ENCODE peak calls at places on chromosome 4, in six cellular contexts. F, J, L, U, P and R are unnamed samples.

GRCh38 chr4:176988226-176988625 is 195.5 kb upstream of the VEGFC start:
- DNase-seq in F (peak), J (peak), L (no peak), U (peak), P (no peak), R (no peak)

GRCh38 chr4:183758006-183758734 is 99.1 kb downstream of the TRAPPC11 start:
- DNase-seq in F (peak), J (no peak), L (no peak), U (no peak), P (no peak), R (no peak)

GRCh38 chr4:108483077-108483476 is 137.3 kb upstream of the RPL34 start:
- DNase-seq in F (no peak), J (no peak), L (no peak), U (peak), P (no peak), R (no peak)

GRCh38 chr4:44256414-44256813 is 192.2 kb downstream of the KCTD8 start:
- DNase-seq in F (peak), J (no peak), L (no peak), U (peak), P (no peak), R (no peak)

GRCh38 chr4:159520074-159520473 is 417.2 kb downstream of the RAPGEF2 start:
- DNase-seq in F (no peak), J (no peak), L (no peak), U (no peak), P (no peak), R (no peak)

GRCh38 chr4:35695401-35695800 is 548.9 kb downstream of the ARAP2 start:
- DNase-seq in F (no peak), J (no peak), L (no peak), U (no peak), P (no peak), R (no peak)

GRCh38 chr4:55075376-55075775 is 50.0 kb downstream of the KDR start:
- DNase-seq in F (no peak), J (no peak), L (no peak), U (no peak), P (no peak), R (no peak)

GRCh38 chr4:132065940-132066495 is 1083.1 kb upstream of the PCDH10 start:
- DNase-seq in F (peak), J (peak), L (no peak), U (no peak), P (no peak), R (no peak)

GRCh38 chr4:87073570-87074470 is 139.0 kb downstream of the AFF1 start:
- DNase-seq in F (no peak), J (peak), L (no peak), U (peak), P (no peak), R (no peak)

GRCh38 chr4:24470681-24471622 is 113.4 kb downstream of the DHX15 start:
- DNase-seq in F (peak), J (peak), L (no peak), U (peak), P (no peak), R (peak)

GRCh38 chr4:20151436-20151835 is 100.3 kb upstream of the SLIT2 start:
- DNase-seq in F (no peak), J (peak), L (no peak), U (no peak), P (no peak), R (no peak)

GRCh38 chr4:186940476-186940875 is 216.8 kb upstream of the FAT1 start:
- DNase-seq in F (no peak), J (no peak), L (no peak), U (no peak), P (no peak), R (no peak)

GRCh38 chr4:142411993-142412392 is 434.1 kb downstream of the INPP4B start:
- DNase-seq in F (no peak), J (no peak), L (no peak), U (no peak), P (no peak), R (no peak)

GRCh38 chr4:113232194-113232593 is 182.7 kb downstream of the ANK2 start:
- DNase-seq in F (peak), J (peak), L (no peak), U (no peak), P (no peak), R (no peak)

GRCh38 chr4:109465065-109465464 is 31.4 kb downstream of the SEC24B start:
- DNase-seq in F (peak), J (no peak), L (no peak), U (no peak), P (no peak), R (no peak)

GRCh38 chr4:8577972-8578371 is 2.2 kb upstream of the GPR78 start:
- DNase-seq in F (no peak), J (no peak), L (no peak), U (no peak), P (no peak), R (no peak)

GRCh38 chr4:85734446-85734845 is 259.5 kb downstream of the ARHGAP24 start:
- DNase-seq in F (no peak), J (no peak), L (no peak), U (no peak), P (no peak), R (no peak)

GRCh38 chr4:147772459-147772969 is 40.6 kb downstream of the ARHGAP10 start:
- DNase-seq in F (peak), J (peak), L (no peak), U (peak), P (no peak), R (no peak)

GRCh38 chr4:164783966-164784365 is 30.0 kb downstream of the SMIM31 start:
- DNase-seq in F (no peak), J (no peak), L (no peak), U (no peak), P (no peak), R (no peak)

GRCh38 chr4:7207791-7208231 is 15.5 kb downstream of the SORCS2 start:
- DNase-seq in F (peak), J (no peak), L (no peak), U (no peak), P (no peak), R (no peak)

GRCh38 chr4:15955670-15956069 is 7.3 kb downstream of the FGFBP2 start:
- DNase-seq in F (peak), J (peak), L (no peak), U (no peak), P (no peak), R (no peak)

GRCh38 chr4:53558981-53559620 is 32.2 kb downstream of the LNX1 start:
- DNase-seq in F (peak), J (no peak), L (no peak), U (no peak), P (no peak), R (no peak)

GRCh38 chr4:19532120-19532848 is 719.4 kb upstream of the SLIT2 start:
- DNase-seq in F (peak), J (peak), L (no peak), U (no peak), P (no peak), R (no peak)

GRCh38 chr4:174592985-174593335 is 70.7 kb upstream of the HPGD start:
- DNase-seq in F (peak), J (peak), L (no peak), U (peak), P (no peak), R (no peak)

GRCh38 chr4:114488301-114488982 is 110.2 kb upstream of the UGT8 start:
- DNase-seq in F (no peak), J (no peak), L (no peak), U (no peak), P (no peak), R (no peak)

GRCh38 chr4:12393631-12394262 is 965.1 kb upstream of the HS3ST1 start:
- DNase-seq in F (peak), J (no peak), L (no peak), U (no peak), P (no peak), R (no peak)

GRCh38 chr4:153114771-153115321 is 89.4 kb upstream of the TRIM2 start:
- DNase-seq in F (peak), J (peak), L (no peak), U (no peak), P (no peak), R (no peak)

GRCh38 chr4:142091085-142091513 is 454.7 kb downstream of the IL15 start:
- DNase-seq in F (peak), J (peak), L (no peak), U (no peak), P (peak), R (no peak)

GRCh38 chr4:98632258-98632657 is 26.2 kb downstream of the TSPAN5 start:
- DNase-seq in F (no peak), J (no peak), L (no peak), U (no peak), P (no peak), R (no peak)

GRCh38 chr4:98633159-98633558 is 25.3 kb downstream of the TSPAN5 start:
- DNase-seq in F (no peak), J (no peak), L (no peak), U (no peak), P (no peak), R (no peak)

GRCh38 chr4:98627883-98628282 is 30.5 kb downstream of the TSPAN5 start:
- DNase-seq in F (peak), J (peak), L (no peak), U (no peak), P (no peak), R (no peak)

GRCh38 chr4:98631506-98631905 is 26.9 kb downstream of the TSPAN5 start:
- DNase-seq in F (no peak), J (no peak), L (no peak), U (no peak), P (no peak), R (no peak)

GRCh38 chr4:98630804-98631454 is 27.5 kb downstream of the TSPAN5 start:
- DNase-seq in F (no peak), J (peak), L (no peak), U (no peak), P (no peak), R (no peak)
- H3K4me3 ChIP-seq in F (no peak), J (no peak), L (no peak), U (no peak), P (no peak), R (no peak)

GRCh38 chr4:121377065-121377464 is 3.8 kb downstream of the QRFPR start:
- DNase-seq in F (peak), J (no peak), L (no peak), U (no peak), P (no peak), R (no peak)

GRCh38 chr4:121376541-121376940 is 4.3 kb downstream of the QRFPR start:
- DNase-seq in F (no peak), J (no peak), L (no peak), U (no peak), P (no peak), R (peak)

GRCh38 chr4:121381148-121381462 is 287 bp upstream of the QRFPR start:
- DNase-seq in F (no peak), J (no peak), L (no peak), U (no peak), P (no peak), R (no peak)

GRCh38 chr4:121379276-121379675 is 1.5 kb downstream of the QRFPR start:
- DNase-seq in F (no peak), J (no peak), L (no peak), U (no peak), P (no peak), R (no peak)

DNA sequence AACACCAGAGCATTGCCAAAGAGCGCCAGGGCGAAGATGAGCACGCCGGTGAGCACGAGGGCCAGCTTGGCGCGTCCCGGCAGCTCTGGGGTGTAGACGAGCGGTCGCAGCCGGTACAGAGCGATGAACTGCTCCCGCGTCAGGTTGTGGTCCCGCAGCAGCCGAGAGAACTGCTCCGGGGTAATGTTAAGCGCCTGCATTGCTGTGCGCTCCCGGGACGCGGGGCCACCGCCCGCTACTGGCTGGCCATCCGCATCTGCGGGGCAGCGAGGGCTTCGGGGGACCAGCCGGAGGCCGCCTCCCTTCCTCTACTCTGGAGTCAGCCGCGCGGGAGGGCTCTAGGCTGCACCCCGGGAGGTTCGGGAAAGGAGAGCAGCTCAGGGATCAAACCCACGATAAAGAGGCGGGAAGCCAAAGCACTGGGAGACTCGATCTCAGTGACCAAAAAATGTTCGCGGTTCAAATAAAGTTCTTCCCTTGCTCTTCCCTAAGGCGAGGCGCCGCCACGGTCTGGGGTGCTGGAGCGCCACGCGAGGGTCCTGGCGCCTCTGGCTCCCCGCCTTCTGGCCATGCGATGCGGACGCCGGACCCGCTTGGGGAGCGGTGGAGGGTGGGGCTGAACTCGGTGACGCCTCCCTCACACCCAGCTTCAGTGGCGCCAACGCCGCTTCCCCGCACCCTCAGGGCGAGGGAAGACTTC is at the start of gene QRFPR:
- DNase-seq in F (no peak), J (no peak), L (no peak), U (no peak), P (no peak), R (no peak)
- H3K4me3 ChIP-seq in F (peak), J (no peak), L (no peak), U (no peak), P (peak), R (no peak)

DNA sequence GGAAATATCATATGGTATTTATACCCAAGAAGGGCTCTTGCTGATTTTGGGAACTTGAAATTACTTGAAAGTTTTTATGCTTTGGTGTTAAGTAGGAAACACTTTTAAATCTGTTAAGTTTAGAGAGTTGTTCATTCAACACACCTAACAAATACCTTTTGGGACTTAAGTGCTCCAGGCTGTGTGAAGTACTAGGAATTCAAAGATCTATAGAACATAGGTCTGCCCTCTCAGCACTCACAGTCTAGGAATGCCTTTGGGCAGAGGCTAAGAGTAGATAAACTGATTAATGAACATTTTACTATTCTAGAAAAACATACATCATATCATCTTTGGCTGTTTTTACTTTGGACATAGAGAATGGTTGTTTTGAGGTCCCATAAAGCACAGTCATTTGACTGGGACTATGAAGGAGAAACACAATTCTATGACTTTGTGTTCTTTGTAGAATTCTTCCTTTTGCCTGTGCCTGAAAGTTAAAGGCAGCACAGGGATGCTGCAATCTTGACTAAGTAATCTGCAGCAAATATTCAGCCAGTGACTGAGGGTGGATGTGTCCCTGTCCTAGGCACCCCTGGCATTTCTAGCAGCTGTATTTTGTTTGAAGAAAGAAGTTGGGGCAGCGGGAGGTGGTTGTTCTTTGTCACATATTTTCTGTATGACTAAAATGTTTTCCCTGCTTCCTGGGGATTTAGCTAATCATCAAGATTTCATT is 8.3 kb downstream of the BMP3 start:
- DNase-seq in F (no peak), J (no peak), L (no peak), U (no peak), P (no peak), R (no peak)
- H3K4me3 ChIP-seq in F (no peak), J (no peak), L (no peak), U (no peak), P (no peak), R (no peak)

GRCh38 chr4:130646886-130647285 is 1550.9 kb downstream of the C4orf33 start:
- DNase-seq in F (no peak), J (no peak), L (no peak), U (no peak), P (no peak), R (no peak)

GRCh38 chr4:130653842-130654241 is 1557.9 kb downstream of the C4orf33 start:
- DNase-seq in F (no peak), J (no peak), L (no peak), U (no peak), P (no peak), R (no peak)

DNA sequence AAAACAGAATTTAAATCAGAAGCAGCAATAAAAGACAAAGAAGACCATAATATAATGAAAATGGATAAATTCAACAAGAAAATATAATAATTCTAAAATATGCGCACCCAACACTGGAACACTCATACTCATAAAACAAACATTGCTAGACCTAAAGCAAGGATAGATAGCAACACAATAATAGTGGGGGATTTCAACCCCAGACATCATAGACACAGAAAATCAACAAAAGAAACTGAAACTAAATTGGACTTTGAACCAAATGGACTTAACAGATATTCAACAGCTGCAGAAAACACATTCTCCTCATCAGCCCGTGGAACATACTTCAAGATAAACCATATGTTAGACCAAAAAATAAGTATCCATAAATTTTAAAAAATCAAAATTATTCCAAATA is 1552.6 kb downstream of the C4orf33 start:
- DNase-seq in F (no peak), J (no peak), L (no peak), U (no peak), P (no peak), R (no peak)
- H3K4me3 ChIP-seq in F (no peak), J (no peak), L (no peak), U (no peak), P (no peak), R (no peak)

DNA sequence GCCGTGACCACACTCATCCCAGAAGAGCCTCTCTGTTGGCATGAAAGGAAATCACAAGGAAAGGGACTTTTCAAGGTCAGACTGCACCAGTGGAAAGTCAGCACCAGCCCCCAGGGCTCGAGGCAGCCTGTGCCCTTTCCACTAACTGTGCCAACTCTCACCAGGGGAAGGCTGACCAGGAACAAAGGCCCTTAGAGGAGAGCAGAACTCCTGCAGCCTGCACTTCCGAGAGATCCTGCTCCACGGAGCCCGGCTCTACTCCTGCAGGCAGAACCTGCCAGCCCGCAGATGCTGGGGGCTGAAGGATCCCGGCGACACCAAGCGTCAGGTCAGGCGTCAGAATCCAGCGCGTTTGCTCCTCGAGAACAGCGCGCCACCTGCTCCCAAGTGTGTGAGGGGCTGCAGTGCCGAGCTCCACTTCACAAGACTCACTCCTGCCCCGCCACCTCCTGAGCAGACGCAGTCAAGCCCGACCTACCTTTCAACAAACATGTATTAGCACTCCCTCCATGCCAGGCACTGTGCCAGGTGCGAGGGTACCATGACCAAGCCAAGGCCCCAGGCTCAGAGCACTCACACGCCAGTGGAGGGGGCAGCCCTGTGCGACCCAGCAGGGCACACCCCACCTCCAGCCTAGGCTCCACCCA is 13.6 kb upstream of the HELT start:
- DNase-seq in F (no peak), J (no peak), L (peak), U (no peak), P (peak), R (no peak)
- H3K4me3 ChIP-seq in F (peak), J (no peak), L (no peak), U (no peak), P (no peak), R (no peak)

GRCh38 chr4:117284736-117285135 is 199.4 kb upstream of the TRAM1L1 start:
- DNase-seq in F (no peak), J (no peak), L (no peak), U (no peak), P (no peak), R (no peak)
- H3K4me3 ChIP-seq in F (no peak), J (no peak), L (no peak), U (no peak), P (no peak), R (no peak)

GRCh38 chr4:92304636-92305035 is 870 bp downstream of the GRID2 start:
- DNase-seq in F (peak), J (no peak), L (no peak), U (peak), P (no peak), R (no peak)
- H3K4me3 ChIP-seq in F (peak), J (no peak), L (no peak), U (no peak), P (peak), R (no peak)

DNA sequence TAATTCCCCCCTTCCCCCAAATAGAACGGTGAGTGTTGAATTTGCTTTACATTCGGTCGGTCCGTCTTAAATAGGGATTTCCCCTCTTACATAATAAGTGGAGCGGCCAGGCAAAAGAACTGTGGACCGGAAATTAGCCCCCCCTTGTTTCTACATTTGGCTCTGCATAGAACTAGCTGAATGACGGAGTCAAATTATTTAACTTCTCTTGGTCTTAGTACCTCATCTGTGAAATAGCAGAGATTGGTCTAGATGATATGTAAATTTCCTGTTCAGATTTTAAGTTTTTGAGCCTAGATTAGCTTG is 1.3 kb downstream of the SPATA18 start:
- DNase-seq in F (peak), J (peak), L (no peak), U (no peak), P (no peak), R (no peak)
- H3K4me3 ChIP-seq in F (peak), J (peak), L (no peak), U (no peak), P (peak), R (peak)